ENCODE peak calls at places on chromosomes 16 and 17, in ten cellular contexts. O is left ventricle myocardium inferior, X is BJ, Q is type B pancreatic cell, Y is coronary artery, G is pancreas, P is GM06990, H is left lung, K is AG10803, M is right atrium auricular region. V is an unnamed sample.
A peak's percentile ranks its signal among the peaks of the same experiment; 100 is the strongest.

GRCh38 chr16:85286970-85287814 is 174.9 kb upstream of the CIBAR2 start:
- DNase-seq in P (no peak), Q (no peak), X (no peak), K (peak; percentile 48), M (peak; percentile 77), O (peak; percentile 52), Y (no peak), G (no peak), H (no peak), V (no peak)

GRCh38 chr17:71980171-71980570 is 140.6 kb upstream of the SOX9 start:
- DNase-seq in K (peak; percentile 3), Y (no peak), X (no peak), G (no peak), Q (no peak), O (no peak), P (no peak), H (no peak), M (no peak), V (no peak)

GRCh38 chr16:1678500-1679098 is 520 bp downstream of the JPT2 start:
- DNase-seq in X (no peak), M (no peak), H (no peak), K (peak; percentile 48), P (no peak), Y (no peak), O (no peak), G (no peak), Q (no peak), V (no peak)

GRCh38 chr17:12985431-12986285 is 32.2 kb downstream of the ELAC2 start:
- DNase-seq in X (no peak), M (no peak), G (no peak), Q (no peak), H (no peak), Y (no peak), P (no peak), O (peak; percentile 36), K (peak; percentile 17), V (no peak)

GRCh38 chr17:19022747-19023146 is 18.2 kb upstream of the FAM83G start:
- DNase-seq in P (no peak), H (peak; percentile 59), X (no peak), M (no peak), O (no peak), Y (no peak), Q (no peak), G (peak; percentile 10), K (no peak), V (no peak)

GRCh38 chr16:29825145-29826044 is 5.1 kb downstream of the MVP start:
- DNase-seq in H (no peak), Q (no peak), O (peak; percentile 67), Y (peak; percentile 78), P (peak; percentile 54), K (peak; percentile 83), M (peak; percentile 81), X (no peak), G (peak; percentile 44), V (no peak)

GRCh38 chr17:64356304-64356686 is 34.4 kb downstream of the PECAM1 start:
- DNase-seq in G (no peak), Q (no peak), K (no peak), Y (no peak), X (no peak), M (no peak), O (no peak), H (peak; percentile 9), P (no peak), V (no peak)

GRCh38 chr17:17849147-17849820 is 12.5 kb upstream of the SREBF1 start:
- DNase-seq in P (peak; percentile 52), H (peak; percentile 87), X (no peak), Y (no peak), O (peak; percentile 46), K (peak; percentile 79), G (no peak), Q (no peak), M (peak; percentile 75), V (no peak)

GRCh38 chr17:1573932-1574696 is 11.5 kb upstream of the PITPNA start:
- DNase-seq in G (peak; percentile 95), Y (peak; percentile 92), K (peak; percentile 57), P (peak; percentile 79), Q (no peak), X (no peak), O (peak; percentile 87), H (peak; percentile 98), M (peak; percentile 90), V (no peak)

DNA sequence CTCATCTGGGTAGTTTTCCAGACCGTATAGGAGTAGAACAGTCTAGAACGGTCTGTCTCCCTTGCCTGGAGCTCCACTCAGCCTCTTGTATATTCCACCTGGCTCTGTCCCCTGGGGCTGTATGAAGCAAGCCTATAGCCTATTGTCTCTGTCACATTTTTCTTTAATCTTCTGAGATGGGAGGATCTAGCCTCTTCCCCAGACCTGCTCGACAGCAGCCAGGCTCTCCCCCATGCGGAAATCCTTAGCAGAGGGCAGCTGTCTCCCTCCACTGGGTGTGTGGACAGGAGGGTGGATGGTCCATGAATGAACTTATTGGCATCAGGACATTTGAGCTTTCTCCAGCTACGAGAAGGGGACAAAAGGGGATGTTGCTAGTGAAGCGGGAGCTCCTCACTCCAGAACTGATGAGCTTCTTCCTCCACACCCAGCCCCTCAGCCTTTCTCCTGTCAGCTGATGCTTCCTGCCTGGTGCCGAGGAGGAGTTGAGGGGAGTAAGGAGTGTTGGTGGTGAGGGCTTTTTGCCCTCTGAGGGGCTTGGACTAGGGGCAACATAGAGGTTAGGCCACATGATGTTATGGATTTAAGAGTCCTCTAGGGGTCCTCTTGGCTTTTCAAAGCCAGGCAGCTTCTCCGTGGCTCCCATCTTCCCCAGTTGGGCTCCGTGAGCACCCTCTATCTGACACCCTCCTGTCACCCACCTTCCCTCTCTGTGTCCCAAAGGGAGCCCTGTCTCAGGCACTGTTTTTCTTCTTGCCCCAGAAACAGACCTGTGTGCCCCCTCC is 28.0 kb downstream of the ARHGAP23 start:
- DNase-seq in Q (no peak), M (no peak), P (no peak), O (no peak), Y (no peak), X (no peak), H (no peak), K (no peak), G (no peak), V (no peak)
- TF ChIP-seq CTCF in Q (peak; percentile 58), M (peak; percentile 43), P (peak; percentile 52), O (no peak), Y (no peak), X (peak; percentile 42), H (no peak), K (no peak), G (no peak), V (no peak)

GRCh38 chr16:56106527-56106926 is 84.8 kb upstream of the GNAO1 start:
- DNase-seq in M (no peak), Y (no peak), G (no peak), O (no peak), H (no peak), P (no peak), K (no peak), Q (no peak), X (no peak), V (no peak)
- TF ChIP-seq CTCF in M (no peak), Y (no peak), G (no peak), O (no peak), H (no peak), P (no peak), K (no peak), Q (no peak), X (no peak), V (no peak)

GRCh38 chr17:81229666-81229920 is 6.8 kb upstream of the CEP131 start:
- DNase-seq in M (no peak), H (no peak), K (no peak), P (peak; percentile 13), G (no peak), O (no peak), Q (no peak), X (no peak), Y (no peak), V (no peak)

GRCh38 chr17:81228834-81229665 is 6.3 kb upstream of the CEP131 start:
- DNase-seq in H (peak; percentile 69), M (no peak), P (peak; percentile 7), X (no peak), K (no peak), O (no peak), Y (no peak), Q (no peak), G (no peak), V (no peak)

GRCh38 chr17:81231121-81231645 is 7.7 kb downstream of the TEPSIN start:
- DNase-seq in O (no peak), G (peak; percentile 29), M (no peak), X (no peak), Q (no peak), P (peak; percentile 23), Y (no peak), K (no peak), H (peak; percentile 75), V (no peak)

GRCh38 chr17:81231766-81232581 is 6.9 kb downstream of the TEPSIN start:
- DNase-seq in K (no peak), M (no peak), G (peak; percentile 36), H (peak; percentile 77), O (no peak), Y (no peak), Q (no peak), X (no peak), P (peak; percentile 10), V (no peak)

GRCh38 chr17:81230043-81230820 is 7.5 kb upstream of the CEP131 start:
- DNase-seq in P (peak; percentile 20), K (no peak), M (no peak), Q (no peak), X (no peak), O (no peak), G (peak; percentile 50), Y (no peak), H (peak; percentile 76), V (no peak)
- TF ChIP-seq CTCF in P (peak; percentile 42), K (no peak), M (no peak), Q (peak; percentile 53), X (peak; percentile 36), O (peak; percentile 25), G (no peak), Y (no peak), H (no peak), V (peak; percentile 38)

DNA sequence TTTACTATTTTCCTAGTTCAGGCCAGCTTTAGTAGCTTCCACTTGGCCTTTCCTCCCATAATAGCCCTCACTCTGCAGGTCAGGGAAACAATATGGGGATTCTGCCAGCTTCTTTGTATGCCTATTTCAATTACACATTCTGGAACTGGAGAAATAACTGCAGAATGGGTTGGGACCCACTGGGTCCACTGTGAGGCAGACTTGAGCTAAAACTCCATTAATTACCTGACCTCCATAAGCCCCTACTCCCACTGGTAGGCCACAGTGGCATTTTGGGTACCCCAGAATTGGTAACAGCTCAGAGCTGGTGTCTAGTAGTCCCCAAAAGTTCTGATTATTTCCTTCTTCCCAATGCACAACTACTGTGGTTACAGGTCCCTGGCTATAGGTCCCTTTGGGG is 16.7 kb upstream of the TENT4B start:
- DNase-seq in P (no peak), Q (no peak), K (no peak), Y (no peak), O (no peak), X (no peak), H (no peak), G (no peak), M (no peak), V (no peak)
- TF ChIP-seq CTCF in P (peak; percentile 39), Q (no peak), K (peak; percentile 14), Y (no peak), O (peak; percentile 11), X (peak; percentile 7), H (peak; percentile 8), G (no peak), M (no peak), V (peak; percentile 12)

GRCh38 chr16:3774819-3775218 is 57.5 kb upstream of the TRAP1 start:
- DNase-seq in H (no peak), O (no peak), X (no peak), M (no peak), G (no peak), K (no peak), Q (no peak), Y (no peak), P (no peak), V (no peak)
- TF ChIP-seq CTCF in H (no peak), O (no peak), X (no peak), M (no peak), G (no peak), K (no peak), Q (no peak), Y (no peak), P (no peak), V (no peak)